ENCODE peak calls at places on chromosomes 6 and 20, in five cellular contexts. B, H, Z, O and T are unnamed samples.

GRCh38 chr20:32051720-32052089 is 337 bp upstream of the HCK start:
- DNase-seq in B (no peak), H (no peak), Z (no peak), O (no peak), T (no peak)

GRCh38 chr6:9044426-9044825 is 609.1 kb upstream of the SLC35B3 start:
- DNase-seq in B (no peak), H (no peak), Z (no peak), O (no peak), T (no peak)

GRCh38 chr20:44464514-44464913 is 11.2 kb upstream of the TTPAL start:
- DNase-seq in B (no peak), H (no peak), Z (no peak), O (no peak), T (no peak)

GRCh38 chr20:47181056-47181862 is 175.2 kb downstream of the ZMYND8 start:
- DNase-seq in B (no peak), H (peak; percentile 36), Z (no peak), O (peak; percentile 40), T (no peak)

GRCh38 chr6:11732036-11732545 is 46.5 kb downstream of the ADTRP start:
- DNase-seq in B (peak; percentile 38), H (no peak), Z (no peak), O (peak; percentile 34), T (peak; percentile 61)

GRCh38 chr6:46279874-46280273 is 109.1 kb upstream of the ENPP5 start:
- DNase-seq in B (no peak), H (no peak), Z (no peak), O (no peak), T (no peak)

GRCh38 chr6:108561742-108562502 is 1.2 kb downstream of the FOXO3 start:
- DNase-seq in B (peak; percentile 48), H (peak; percentile 25), Z (no peak), O (no peak), T (no peak)

GRCh38 chr6:167670938-167671338 is 155.8 kb upstream of the AFDN start:
- DNase-seq in B (no peak), H (no peak), Z (no peak), O (no peak), T (no peak)

GRCh38 chr20:57508831-57509230 is 16.1 kb downstream of the CTCFL start:
- DNase-seq in B (no peak), H (no peak), Z (no peak), O (no peak), T (no peak)

GRCh38 chr6:36109092-36109491 is 21.2 kb upstream of the MAPK13 start:
- DNase-seq in B (no peak), H (no peak), Z (peak; percentile 63), O (no peak), T (peak; percentile 85)

GRCh38 chr20:61400499-61400898 is 148.4 kb downstream of the CDH4 start:
- DNase-seq in B (no peak), H (no peak), Z (no peak), O (no peak), T (no peak)

GRCh38 chr6:148653138-148653776 is 93.6 kb upstream of the UST start:
- DNase-seq in B (no peak), H (no peak), Z (no peak), O (no peak), T (no peak)

GRCh38 chr6:36443951-36444428 is 1.2 kb downstream of the KCTD20 start:
- DNase-seq in B (no peak), H (peak; percentile 10), Z (peak; percentile 13), O (no peak), T (peak; percentile 27)

GRCh38 chr20:34397096-34397495 is 34.0 kb downstream of the ITCH start:
- DNase-seq in B (no peak), H (no peak), Z (no peak), O (no peak), T (no peak)

GRCh38 chr6:166614171-166614583 is 12.9 kb downstream of the RPS6KA2 start:
- DNase-seq in B (no peak), H (no peak), Z (no peak), O (no peak), T (no peak)

GRCh38 chr6:130434174-130434873 is 68.5 kb downstream of the TMEM200A start:
- DNase-seq in B (no peak), H (no peak), Z (no peak), O (no peak), T (no peak)

GRCh38 chr6:55882731-55883595 is 7.6 kb upstream of the BMP5 start:
- DNase-seq in B (no peak), H (peak; percentile 27), Z (no peak), O (no peak), T (no peak)

GRCh38 chr20:8330785-8331699 is 199.0 kb downstream of the PLCB1 start:
- DNase-seq in B (no peak), H (no peak), Z (no peak), O (no peak), T (no peak)

GRCh38 chr6:100065348-100065747 is 71.3 kb upstream of the MCHR2 start:
- DNase-seq in B (no peak), H (no peak), Z (no peak), O (no peak), T (no peak)

GRCh38 chr6:54335871-54336270 is 27.6 kb downstream of the TINAG start:
- DNase-seq in B (no peak), H (peak; percentile 16), Z (no peak), O (no peak), T (no peak)

GRCh38 chr6:170177383-170178265 is 113.3 kb downstream of the DLL1 start:
- DNase-seq in B (no peak), H (no peak), Z (peak; percentile 18), O (peak; percentile 55), T (no peak)

GRCh38 chr20:25584905-25585704 is at the start of gene NINL:
- DNase-seq in B (peak; percentile 65), H (peak; percentile 80), Z (peak; percentile 37), O (peak; percentile 63), T (peak; percentile 47)

GRCh38 chr6:21438237-21438985 is 155.1 kb upstream of the SOX4 start:
- DNase-seq in B (no peak), H (no peak), Z (no peak), O (no peak), T (peak; percentile 4)

GRCh38 chr6:81938991-81939773 is 186.7 kb upstream of the TENT5A start:
- DNase-seq in B (no peak), H (peak; percentile 31), Z (no peak), O (no peak), T (no peak)
- H3K4me1 ChIP-seq in B (no peaks in the 10 kb centered on the region), H (peaks cover 39% of the 10 kb centered on the region), Z (no peaks in the 10 kb centered on the region), O (peaks cover 19% of the 10 kb centered on the region), T (no peaks in the 10 kb centered on the region)

DNA sequence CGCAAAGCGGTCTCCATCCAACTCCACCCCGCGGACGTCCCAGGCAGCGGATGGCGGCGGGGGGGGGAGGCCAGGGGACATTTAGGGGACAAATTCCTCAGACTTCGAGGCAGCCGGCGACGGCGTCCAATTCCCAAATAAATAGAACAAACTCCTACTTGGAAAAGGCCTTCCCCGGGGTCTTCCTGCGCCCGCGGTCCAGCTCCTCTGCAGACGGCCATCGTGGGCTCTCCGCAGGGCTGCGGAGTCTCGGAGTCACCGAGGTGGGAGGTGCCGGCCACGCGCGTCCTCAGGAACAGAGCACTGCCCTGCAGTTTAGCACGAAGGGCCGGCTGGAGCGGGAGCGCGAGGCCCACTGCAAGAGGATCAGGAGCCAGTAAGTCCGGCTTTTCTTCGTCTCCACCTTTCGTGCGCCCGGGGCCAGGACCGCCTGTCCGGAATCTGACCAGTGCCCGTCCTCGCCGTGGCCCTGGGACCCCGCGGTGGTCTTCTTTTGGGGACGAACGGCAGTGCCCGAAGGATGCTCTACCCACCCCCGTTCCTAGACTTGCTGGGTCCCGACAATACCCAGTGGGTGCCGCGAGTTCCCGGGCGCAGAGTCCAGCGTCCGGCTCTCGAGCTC is 1.4 kb downstream of the BHLHE23 start:
- DNase-seq in B (no peak), H (no peak), Z (no peak), O (no peak), T (no peak)
- H3K27me3 ChIP-seq in B (peaks cover 100% of the 10 kb centered on the region), H (peaks cover 37% of the 10 kb centered on the region), Z (peaks cover 57% of the 10 kb centered on the region), O (peaks cover 94% of the 10 kb centered on the region), T (peaks cover 19% of the 10 kb centered on the region)

GRCh38 chr20:38165089-38165965 is at the start of gene TGM2:
- DNase-seq in B (peak; percentile 88), H (peak; percentile 95), Z (peak; percentile 35), O (peak; percentile 87), T (no peak)

GRCh38 chr20:38167466-38167850 is 2.4 kb upstream of the TGM2 start:
- DNase-seq in B (no peak), H (no peak), Z (no peak), O (no peak), T (no peak)

GRCh38 chr20:38166707-38167233 is 1.7 kb upstream of the TGM2 start:
- DNase-seq in B (no peak), H (no peak), Z (no peak), O (no peak), T (no peak)

GRCh38 chr20:38164624-38165088 is 414 bp downstream of the TGM2 start:
- DNase-seq in B (no peak), H (no peak), Z (no peak), O (no peak), T (no peak)

DNA sequence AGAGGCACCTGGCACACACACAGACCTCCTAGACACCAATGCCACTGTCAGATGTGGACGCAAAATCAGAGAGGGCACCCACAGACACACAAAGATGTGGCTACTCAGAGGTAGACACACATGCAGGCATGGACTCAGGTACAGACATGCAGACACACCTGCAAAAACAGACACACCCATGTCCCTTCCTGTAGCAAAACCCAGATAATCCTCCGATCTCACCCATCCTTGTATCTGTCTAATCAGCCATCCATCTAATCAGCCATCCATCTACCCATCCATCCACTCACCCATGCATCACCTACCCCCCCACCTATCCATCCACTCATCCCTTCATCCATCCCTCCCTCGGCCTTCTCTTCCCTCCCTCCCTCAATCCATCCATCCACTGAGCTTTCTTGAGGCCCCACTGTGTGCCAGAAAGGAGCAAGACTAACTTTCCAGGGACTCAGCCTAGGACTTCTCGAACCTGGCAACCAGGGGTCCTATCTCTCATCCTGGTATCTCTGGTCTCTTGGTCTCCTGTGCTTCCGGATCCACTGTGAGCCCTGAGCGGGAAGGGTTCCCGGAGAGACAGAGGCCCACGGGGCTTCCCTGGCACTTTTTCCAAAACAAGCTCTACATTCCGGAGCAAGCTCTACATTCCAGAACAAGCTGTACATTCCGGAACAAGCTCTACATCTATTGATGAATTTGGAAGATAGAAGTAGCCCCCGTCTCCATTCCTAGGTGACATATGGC is 1.1 kb upstream of the TGM2 start:
- DNase-seq in B (no peak), H (no peak), Z (no peak), O (no peak), T (no peak)
- H3K4me1 ChIP-seq in B (peaks cover 40% of the 10 kb centered on the region), H (peaks cover 75% of the 10 kb centered on the region), Z (no peaks in the 10 kb centered on the region), O (peaks cover 87% of the 10 kb centered on the region), T (no peaks in the 10 kb centered on the region)

GRCh38 chr6:62283828-62284411 is 2.1 kb downstream of the KHDRBS2 start:
- DNase-seq in B (no peak), H (no peak), Z (no peak), O (no peak), T (no peak)
- H3K27me3 ChIP-seq in B (peaks cover 34% of the 10 kb centered on the region), H (no peaks in the 10 kb centered on the region), Z (no peaks in the 10 kb centered on the region), O (peaks cover 13% of the 10 kb centered on the region), T (no peaks in the 10 kb centered on the region)

GRCh38 chr6:116557863-116558262 is 4.3 kb downstream of the CALHM4 start:
- DNase-seq in B (no peak), H (peak; percentile 60), Z (no peak), O (no peak), T (no peak)
- H3K4me1 ChIP-seq in B (no peaks in the 10 kb centered on the region), H (peaks cover 14% of the 10 kb centered on the region), Z (no peaks in the 10 kb centered on the region), O (no peaks in the 10 kb centered on the region), T (no peaks in the 10 kb centered on the region)